ENCODE peak calls at places on chromosomes 12 and 14, in four cellular contexts. P, A, O and Q are unnamed samples.

GRCh38 chr14:74380172-74380571 is 31.9 kb downstream of the VRTN start:
- DNase-seq in P (no peak), A (no peak), O (no peak), Q (no peak)

GRCh38 chr12:117100251-117100650 is 1.0 kb upstream of the TESC start:
- DNase-seq in O (no peak), A (no peak), P (peak; percentile 9), Q (no peak)

GRCh38 chr12:95548056-95548538 is 3.2 kb downstream of the USP44 start:
- DNase-seq in O (no peak), A (no peak), P (no peak), Q (no peak)

GRCh38 chr12:93569656-93570551 is 2.6 kb upstream of the SOCS2 start:
- DNase-seq in O (peak; percentile 68), P (peak; percentile 88), A (peak; percentile 67), Q (peak; percentile 37)

GRCh38 chr12:51593539-51593938 is 2.5 kb downstream of the SCN8A start:
- DNase-seq in A (no peak), P (peak; percentile 72), O (no peak), Q (no peak)

GRCh38 chr12:79307340-79307739 is 383.4 kb downstream of the PAWR start:
- DNase-seq in P (no peak), O (no peak), A (no peak), Q (no peak)

GRCh38 chr12:124191024-124191359 is 103.9 kb upstream of the RFLNA start:
- DNase-seq in P (no peak), A (no peak), O (no peak), Q (peak; percentile 6)

GRCh38 chr14:67280506-67280905 is 39.3 kb downstream of the PALS1 start:
- DNase-seq in A (no peak), O (no peak), P (no peak), Q (no peak)

GRCh38 chr12:124027753-124028559 is 54.9 kb downstream of the ZNF664 start:
- DNase-seq in O (no peak), A (no peak), P (no peak), Q (no peak)

GRCh38 chr12:8018666-8019581 is 13.6 kb upstream of the FOXJ2 start:
- DNase-seq in A (peak; percentile 9), P (no peak), O (no peak), Q (no peak)

GRCh38 chr12:107929436-107929835 is 154.9 kb downstream of the ASCL4 start:
- DNase-seq in A (no peak), P (peak; percentile 35), O (peak; percentile 15), Q (no peak)

GRCh38 chr14:93998871-93999403 is 1.8 kb downstream of the CCDC197 start:
- DNase-seq in P (no peak), A (no peak), O (no peak), Q (no peak)

GRCh38 chr12:96120359-96121100 is 73.6 kb upstream of the ELK3 start:
- DNase-seq in O (no peak), A (peak; percentile 77), P (no peak), Q (no peak)

GRCh38 chr12:87953257-87953860 is 75.8 kb downstream of the C12orf50 start:
- DNase-seq in A (no peak), O (peak; percentile 40), P (peak; percentile 78), Q (peak; percentile 52)

GRCh38 chr14:71228711-71229110 is 321.5 kb downstream of the PCNX1 start:
- DNase-seq in P (no peak), O (no peak), A (no peak), Q (no peak)

GRCh38 chr12:52631264-52631663 is 12.9 kb upstream of the KRT73 start:
- DNase-seq in A (no peak), P (no peak), O (no peak), Q (no peak)

GRCh38 chr12:123063535-123063934 is 83.1 kb downstream of the ARL6IP4 start:
- DNase-seq in A (peak; percentile 22), O (no peak), P (no peak), Q (peak; percentile 12)

GRCh38 chr12:104575442-104575841 is 118.7 kb downstream of the CHST11 start:
- DNase-seq in O (no peak), A (no peak), P (no peak), Q (no peak)